ENCODE peak calls at places on chromosomes 16 and 17, in seven cellular contexts. W, S, Z, O, P, M and I are unnamed samples.

GRCh38 chr16:83365166-83365565 is 442.6 kb upstream of the HSBP1 start:
- DNase-seq in W (no peak), Z (no peak), S (no peak), O (no peak), P (no peak), M (no peak), I (no peak)

GRCh38 chr17:44788139-44788538 is 29.4 kb downstream of the ADAM11 start:
- DNase-seq in W (no peak), O (no peak), M (no peak), P (no peak), S (no peak), Z (peak), I (no peak)

GRCh38 chr17:13001991-13002615 is 15.7 kb downstream of the ELAC2 start:
- DNase-seq in M (no peak), Z (no peak), S (no peak), P (no peak), O (no peak), W (no peak), I (no peak)

GRCh38 chr16:77304883-77305282 is 105.7 kb downstream of the SYCE1L start:
- DNase-seq in O (no peak), P (no peak), W (peak), Z (no peak), M (no peak), S (no peak), I (no peak)

GRCh38 chr17:17303010-17303846 is at the start of gene NT5M:
- DNase-seq in O (no peak), S (peak), P (peak), Z (peak), W (peak), M (peak), I (peak)

GRCh38 chr16:27374794-27375499 is 27.0 kb upstream of the IL21R start:
- DNase-seq in M (peak), W (peak), S (peak), O (peak), P (peak), Z (peak), I (peak)

GRCh38 chr16:29675811-29676643 is 3.0 kb upstream of the QPRT start:
- DNase-seq in S (peak), P (no peak), M (no peak), W (peak), O (no peak), Z (no peak), I (no peak)

GRCh38 chr17:9229826-9230201 is 208.5 kb downstream of the NTN1 start:
- DNase-seq in W (no peak), M (no peak), S (no peak), P (no peak), Z (no peak), O (no peak), I (no peak)

GRCh38 chr17:41717408-41718286 is 5.5 kb downstream of the GAST start:
- DNase-seq in S (no peak), W (peak), O (no peak), Z (no peak), P (no peak), M (no peak), I (no peak)

GRCh38 chr17:50210249-50211225 is 9.1 kb upstream of the COL1A1 start:
- DNase-seq in W (peak), Z (no peak), S (peak), P (no peak), O (peak), M (no peak), I (no peak)

GRCh38 chr17:31488264-31488981 is 96.9 kb downstream of the RAB11FIP4 start:
- DNase-seq in W (no peak), M (no peak), Z (peak), P (no peak), S (no peak), O (no peak), I (no peak)

GRCh38 chr17:80504671-80505413 is 28.4 kb upstream of the NPTX1 start:
- DNase-seq in S (peak), M (no peak), W (peak), P (no peak), Z (no peak), O (no peak), I (no peak)

GRCh38 chr17:32569171-32570080 is 82.6 kb downstream of the CDK5R1 start:
- DNase-seq in P (peak), W (no peak), M (peak), O (no peak), Z (no peak), S (no peak), I (no peak)

GRCh38 chr16:76796431-76796830 is 394.6 kb upstream of the MON1B start:
- DNase-seq in P (no peak), Z (no peak), W (no peak), O (no peak), S (no peak), M (no peak), I (no peak)

GRCh38 chr17:72393553-72393952 is 272.7 kb downstream of the SOX9 start:
- DNase-seq in S (peak), Z (no peak), M (no peak), W (peak), O (peak), P (no peak), I (no peak)

GRCh38 chr17:39547713-39548478 is 59.8 kb downstream of the NEUROD2 start:
- DNase-seq in P (peak), O (no peak), M (peak), S (peak), Z (peak), W (peak), I (peak)

GRCh38 chr17:79546386-79546785 is 64.5 kb downstream of the RBFOX3 start:
- DNase-seq in M (no peak), W (no peak), S (no peak), Z (peak), O (no peak), P (no peak), I (no peak)

GRCh38 chr17:58307468-58308172 is 21.0 kb downstream of the TSPOAP1 start:
- DNase-seq in S (no peak), W (no peak), Z (no peak), O (no peak), M (no peak), P (no peak), I (peak)

GRCh38 chr17:72407336-72408121 is 286.7 kb downstream of the SOX9 start:
- DNase-seq in Z (no peak), O (peak), W (peak), S (peak), P (peak), M (peak), I (no peak)

GRCh38 chr16:83715217-83715920 is 92.4 kb upstream of the HSBP1 start:
- DNase-seq in Z (no peak), O (no peak), S (no peak), W (no peak), M (no peak), P (no peak), I (no peak)

GRCh38 chr17:16443390-16444257 is 28.3 kb downstream of the TRPV2 start:
- DNase-seq in M (no peak), W (no peak), P (peak), Z (no peak), S (no peak), O (no peak), I (no peak)

GRCh38 chr17:37107406-37108083 is 158.8 kb downstream of the AATF start:
- DNase-seq in Z (peak), M (no peak), S (no peak), O (no peak), W (no peak), P (no peak), I (no peak)

GRCh38 chr16:83953796-83954576 is 946 bp downstream of the OSGIN1 start:
- DNase-seq in P (no peak), Z (no peak), W (peak), M (peak), O (no peak), S (peak), I (no peak)

GRCh38 chr16:77931058-77931457 is 91.3 kb upstream of the CLEC3A start:
- DNase-seq in P (no peak), S (no peak), M (no peak), W (no peak), O (no peak), Z (no peak), I (no peak)

GRCh38 chr17:43814026-43814425 is 18.9 kb downstream of the MPP3 start:
- DNase-seq in W (no peak), O (no peak), P (no peak), Z (no peak), M (no peak), S (peak), I (no peak)

GRCh38 chr17:6374271-6374691 is 60.6 kb downstream of the AIPL1 start:
- DNase-seq in Z (no peak), W (no peak), O (no peak), S (no peak), P (no peak), M (no peak), I (no peak)

GRCh38 chr16:68064791-68065365 is 20.3 kb upstream of the NFATC3 start:
- DNase-seq in M (peak), O (no peak), S (peak), P (no peak), W (peak), Z (peak), I (peak)

GRCh38 chr17:72852267-72852945 is 240.1 kb downstream of the SLC39A11 start:
- DNase-seq in M (no peak), Z (no peak), P (no peak), W (no peak), S (no peak), O (peak), I (no peak)

GRCh38 chr17:57772774-57773173 is 27.7 kb upstream of the CCDC182 start:
- DNase-seq in S (no peak), P (no peak), Z (no peak), W (no peak), M (no peak), O (no peak), I (no peak)

GRCh38 chr17:67496286-67496685 is 119.2 kb downstream of the PITPNC1 start:
- DNase-seq in P (no peak), M (no peak), O (no peak), W (peak), S (no peak), Z (no peak), I (no peak)

GRCh38 chr16:4053663-4054479 is 62.4 kb downstream of the ADCY9 start:
- DNase-seq in M (no peak), O (peak), Z (peak), S (no peak), P (no peak), W (peak), I (no peak)

GRCh38 chr16:26727801-26728200 is 338.9 kb upstream of the C16orf82 start:
- DNase-seq in P (no peak), O (no peak), W (no peak), M (no peak), Z (no peak), S (no peak), I (no peak)

GRCh38 chr17:73354423-73355284 is 42.9 kb upstream of the CDC42EP4 start:
- DNase-seq in S (no peak), M (no peak), Z (no peak), W (no peak), O (no peak), P (no peak), I (no peak)

GRCh38 chr17:42980274-42980765 is at the start of gene RUNDC1:
- DNase-seq in P (peak), S (peak), O (peak), M (peak), Z (peak), W (peak), I (peak)

GRCh38 chr16:89241187-89242003 is 23.9 kb downstream of the ZNF778 start:
- DNase-seq in S (peak), M (peak), Z (peak), O (peak), P (peak), W (peak), I (peak)

GRCh38 chr17:37530420-37530819 is 40.7 kb downstream of the DUSP14 start:
- DNase-seq in O (no peak), S (no peak), M (no peak), Z (no peak), W (no peak), P (no peak), I (no peak)

GRCh38 chr16:75198135-75198600 is 8.8 kb downstream of the CTRB2 start:
- DNase-seq in O (peak), Z (peak), M (no peak), W (peak), S (no peak), P (no peak), I (no peak)

GRCh38 chr16:28597692-28598261 is 927 bp upstream of the SULT1A2 start:
- DNase-seq in P (no peak), W (no peak), O (no peak), M (no peak), Z (peak), S (no peak), I (no peak)

GRCh38 chr17:61410555-61411089 is 11.0 kb downstream of the TBX2 start:
- DNase-seq in S (no peak), O (peak), M (peak), W (peak), Z (peak), P (peak), I (peak)
- TF ChIP-seq CTCF in S (no peak), O (peak), M (peak), W (peak), Z (peak), P (peak), I (peak)

DNA sequence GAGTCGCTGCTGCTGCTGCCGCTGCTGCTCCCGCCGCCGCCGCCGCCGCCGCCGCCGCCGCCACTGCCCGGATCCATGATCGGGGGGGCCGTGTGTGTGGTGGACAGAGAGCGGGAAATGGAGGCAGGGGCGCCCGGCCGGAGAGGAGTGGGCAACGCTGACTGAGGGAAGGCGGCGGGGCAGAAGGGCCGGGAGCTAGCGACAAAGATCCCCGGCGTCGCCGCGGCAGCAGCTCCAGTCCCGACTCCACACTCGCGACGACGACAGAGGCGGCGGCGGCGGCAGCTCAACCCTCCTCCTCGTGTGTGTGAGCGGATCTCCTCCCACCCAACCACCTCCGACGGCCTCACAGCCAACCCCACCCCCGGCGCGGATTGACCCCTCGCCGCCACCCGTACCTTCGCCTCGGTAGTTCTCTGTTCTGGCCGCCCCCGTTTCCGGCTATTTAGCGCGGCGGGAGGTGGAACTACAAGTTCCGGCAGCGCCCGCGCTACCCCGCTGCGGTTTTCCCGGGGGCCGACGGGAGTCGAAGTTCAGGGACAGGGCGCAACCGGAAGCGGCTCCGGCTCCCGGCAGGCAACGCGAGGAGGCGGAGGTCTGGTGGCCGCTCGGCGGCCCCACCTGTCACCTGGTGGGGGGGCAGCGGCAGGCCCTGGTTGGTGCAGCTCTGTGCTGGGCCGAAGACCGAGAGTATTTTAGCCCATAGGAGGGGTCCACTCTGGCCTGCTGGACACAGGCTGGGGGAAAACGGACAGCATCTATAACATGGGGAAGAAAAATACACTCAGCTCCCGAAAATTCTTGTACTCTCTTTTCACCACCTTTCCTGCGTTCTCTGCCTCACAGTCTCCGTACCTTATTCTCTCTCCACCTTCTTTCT is at the start of gene GSPT1:
- DNase-seq in M (peak), O (peak), W (peak), Z (peak), S (peak), P (peak), I (peak)
- TF ChIP-seq CTCF in M (peak), O (no peak), W (no peak), Z (peak), S (no peak), P (peak), I (no peak)

DNA sequence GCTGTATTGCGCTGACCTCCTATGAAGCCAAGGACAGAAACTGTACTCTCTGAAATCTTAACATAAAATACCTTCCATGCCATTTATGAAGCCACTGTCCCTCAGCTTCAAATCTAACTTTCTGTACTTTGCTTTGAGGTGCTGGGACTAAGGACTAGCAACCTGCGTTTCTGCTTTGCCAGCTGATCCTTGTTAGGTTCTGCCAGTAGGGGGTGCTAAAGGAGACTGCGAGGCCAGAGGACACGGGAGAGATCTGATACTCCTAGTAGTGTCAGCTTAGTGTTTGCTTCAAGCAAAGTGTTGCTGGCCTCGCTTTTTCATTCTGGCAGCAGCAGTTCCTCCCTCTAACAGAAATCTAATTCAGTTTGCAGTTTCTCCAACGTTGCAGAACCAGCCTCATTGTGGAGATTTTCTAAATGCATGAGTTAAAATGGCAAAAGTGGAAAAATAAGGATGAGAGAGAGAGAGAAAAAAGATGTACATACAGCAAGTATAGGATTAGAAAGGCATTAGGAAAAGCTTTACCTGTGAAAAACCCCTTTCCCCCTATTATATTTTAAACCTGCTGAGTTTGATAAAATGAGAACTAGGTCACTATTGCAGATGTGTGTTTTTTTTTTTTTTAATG is 297.5 kb downstream of the CA10 start:
- DNase-seq in P (no peak), Z (no peak), M (peak), O (no peak), W (no peak), S (peak), I (peak)
- TF ChIP-seq CTCF in P (peak), Z (peak), M (peak), O (no peak), W (peak), S (peak), I (peak)

GRCh38 chr16:50677351-50677750 is 3.8 kb downstream of the SNX20 start:
- DNase-seq in Z (no peak), M (no peak), P (no peak), S (no peak), O (no peak), W (no peak), I (no peak)
- TF ChIP-seq CTCF in Z (peak), M (peak), P (peak), S (peak), O (peak), W (peak), I (peak)

DNA sequence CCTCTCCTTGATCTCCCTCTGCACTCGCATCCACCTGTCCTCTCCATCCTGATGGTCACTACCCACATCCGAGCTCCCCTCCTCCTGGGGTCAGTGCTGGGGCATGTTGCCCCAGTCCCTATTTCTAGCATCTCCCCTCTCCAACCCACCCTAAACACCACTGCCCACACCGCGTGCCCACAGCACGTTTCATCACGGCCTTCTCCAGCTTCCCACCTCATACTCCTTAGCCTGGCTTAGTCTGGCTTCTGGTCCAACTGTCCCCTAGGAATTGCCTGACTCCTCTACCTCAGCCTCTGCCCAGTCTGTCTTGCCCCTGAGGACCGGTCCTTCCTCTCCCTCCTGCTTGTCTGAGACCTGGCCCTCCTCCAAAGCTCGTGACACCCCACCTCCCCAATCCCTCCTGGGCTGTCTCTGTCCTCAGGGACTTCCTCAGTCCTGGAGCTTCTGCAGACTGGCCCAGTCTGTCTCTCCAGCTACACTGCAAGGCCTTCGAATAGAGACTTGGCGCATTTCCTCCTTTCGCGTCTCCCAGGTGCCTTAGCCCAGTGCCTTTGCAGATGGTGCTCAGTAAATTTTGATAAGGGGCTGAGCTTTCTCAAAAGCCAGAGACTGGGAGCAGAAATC is 4.9 kb downstream of the ALOX15 start:
- DNase-seq in P (no peak), M (no peak), O (no peak), S (no peak), Z (peak), W (no peak), I (no peak)
- TF ChIP-seq CTCF in P (no peak), M (no peak), O (no peak), S (no peak), Z (no peak), W (no peak), I (no peak)

GRCh38 chr16:66662445-66663194 is 33.9 kb downstream of the CMTM4 start:
- DNase-seq in S (peak), P (no peak), M (no peak), Z (no peak), W (peak), O (no peak), I (no peak)
- TF ChIP-seq CTCF in S (peak), P (peak), M (peak), Z (peak), W (peak), O (peak), I (peak)

GRCh38 chr16:31474173-31474714 is 2.3 kb downstream of the TGFB1I1 start:
- DNase-seq in W (peak), Z (no peak), S (no peak), M (no peak), P (no peak), O (peak), I (no peak)
- TF ChIP-seq CTCF in W (no peak), Z (no peak), S (no peak), M (no peak), P (no peak), O (no peak), I (no peak)

DNA sequence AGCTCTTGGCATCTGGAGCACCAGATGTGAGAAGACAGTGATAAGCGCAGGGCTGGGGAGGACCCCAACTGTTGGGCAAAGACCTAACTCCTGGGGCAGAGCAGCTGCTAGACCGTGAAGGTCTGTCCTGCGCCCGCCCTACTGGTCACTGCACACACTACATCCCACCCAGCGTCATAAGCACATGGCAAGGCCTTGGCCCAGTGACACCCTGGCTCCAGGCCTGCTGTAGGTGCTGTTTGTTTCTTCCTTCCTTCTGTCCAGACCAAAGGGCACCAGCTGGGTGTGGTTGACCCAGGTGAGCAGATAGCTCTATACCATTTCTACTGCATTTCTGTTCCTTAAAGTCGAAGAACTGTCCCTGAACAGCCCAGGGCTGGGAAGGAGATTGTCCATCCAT is 6.4 kb downstream of the TRPV3 start:
- DNase-seq in P (no peak), M (no peak), O (no peak), W (no peak), Z (no peak), S (no peak), I (no peak)
- TF ChIP-seq CTCF in P (peak), M (no peak), O (peak), W (peak), Z (no peak), S (no peak), I (no peak)

GRCh38 chr17:75406222-75406615 is 741 bp upstream of the GRB2 start:
- DNase-seq in Z (no peak), W (peak), S (no peak), P (no peak), O (no peak), M (no peak), I (no peak)

GRCh38 chr17:75404739-75405364 is 626 bp downstream of the GRB2 start:
- DNase-seq in O (no peak), M (no peak), W (peak), S (peak), Z (peak), P (peak), I (peak)

GRCh38 chr17:75404223-75404738 is 1.2 kb downstream of the GRB2 start:
- DNase-seq in M (peak), O (no peak), Z (peak), P (peak), S (peak), W (peak), I (peak)

GRCh38 chr17:75407655-75408352 is 2.3 kb upstream of the GRB2 start:
- DNase-seq in O (no peak), S (no peak), P (no peak), W (no peak), Z (no peak), M (no peak), I (no peak)

GRCh38 chr17:75405365-75406221 is at the start of gene GRB2:
- DNase-seq in W (peak), P (peak), M (peak), S (peak), O (peak), Z (peak), I (peak)
- TF ChIP-seq CTCF in W (no peak), P (no peak), M (no peak), S (no peak), O (no peak), Z (no peak), I (no peak)